ENCODE peak calls at places on chromosomes 13 and 19, in six cellular contexts. One of them, this sample, is unnamed.

GRCh38 chr19:17479325-17479791 is 9.0 kb downstream of the SLC27A1 start:
- DNase-seq in PC-3: no peak
- DNase-seq in psoas muscle: no peak
- DNase-seq in stomach: no peak
- DNase-seq in GM23338: no peak
- DNase-seq in body of pancreas: no peak
- DNase-seq in this sample: no peak

GRCh38 chr13:90105276-90105675 is 1242.2 kb upstream of the MIR17HG start:
- DNase-seq in stomach: no peak
- DNase-seq in psoas muscle: no peak
- DNase-seq in PC-3: peak
- DNase-seq in GM23338: no peak
- DNase-seq in body of pancreas: no peak
- DNase-seq in this sample: no peak

GRCh38 chr13:39036212-39036611 is 1.7 kb downstream of the PROSER1 start:
- DNase-seq in psoas muscle: no peak
- DNase-seq in PC-3: peak
- DNase-seq in GM23338: peak
- DNase-seq in stomach: no peak
- DNase-seq in body of pancreas: no peak
- DNase-seq in this sample: peak

GRCh38 chr13:21738636-21739035 is 67.8 kb downstream of the FGF9 start:
- DNase-seq in body of pancreas: no peak
- DNase-seq in PC-3: no peak
- DNase-seq in GM23338: no peak
- DNase-seq in psoas muscle: no peak
- DNase-seq in stomach: no peak
- DNase-seq in this sample: no peak

GRCh38 chr19:16258440-16258903 is 60.8 kb downstream of the AP1M1 start:
- DNase-seq in psoas muscle: peak
- DNase-seq in stomach: peak
- DNase-seq in GM23338: no peak
- DNase-seq in PC-3: no peak
- DNase-seq in body of pancreas: no peak
- DNase-seq in this sample: no peak

GRCh38 chr19:7742575-7742974 is 4.8 kb downstream of the CD209 start:
- DNase-seq in psoas muscle: no peak
- DNase-seq in GM23338: no peak
- DNase-seq in body of pancreas: no peak
- DNase-seq in stomach: no peak
- DNase-seq in PC-3: no peak
- DNase-seq in this sample: no peak

GRCh38 chr13:36746051-36746450 is 72.2 kb downstream of the SERTM1 start:
- DNase-seq in PC-3: no peak
- DNase-seq in body of pancreas: no peak
- DNase-seq in GM23338: no peak
- DNase-seq in stomach: no peak
- DNase-seq in psoas muscle: no peak
- DNase-seq in this sample: no peak

GRCh38 chr19:14428882-14429416 is 4.2 kb upstream of the PKN1 start:
- DNase-seq in body of pancreas: no peak
- DNase-seq in PC-3: no peak
- DNase-seq in stomach: no peak
- DNase-seq in psoas muscle: no peak
- DNase-seq in GM23338: no peak
- DNase-seq in this sample: no peak

GRCh38 chr19:32373614-32374295 is 28.3 kb downstream of the ZNF507 start:
- DNase-seq in stomach: peak
- DNase-seq in GM23338: no peak
- DNase-seq in psoas muscle: no peak
- DNase-seq in body of pancreas: peak
- DNase-seq in PC-3: peak
- DNase-seq in this sample: no peak

GRCh38 chr13:92317066-92317465 is 909.5 kb upstream of the GPC6 start:
- DNase-seq in body of pancreas: no peak
- DNase-seq in GM23338: no peak
- DNase-seq in psoas muscle: no peak
- DNase-seq in PC-3: no peak
- DNase-seq in stomach: no peak
- DNase-seq in this sample: no peak

GRCh38 chr13:98284677-98285076 is 107.6 kb upstream of the RNF113B start:
- DNase-seq in body of pancreas: no peak
- DNase-seq in stomach: no peak
- DNase-seq in GM23338: no peak
- DNase-seq in psoas muscle: no peak
- DNase-seq in PC-3: no peak
- DNase-seq in this sample: no peak

GRCh38 chr19:38395381-38396127 is 7.1 kb downstream of the SPRED3 start:
- DNase-seq in stomach: no peak
- DNase-seq in GM23338: peak
- DNase-seq in psoas muscle: no peak
- DNase-seq in body of pancreas: no peak
- DNase-seq in PC-3: no peak
- DNase-seq in this sample: no peak

GRCh38 chr19:3508771-3509535 is 2.8 kb downstream of the FZR1 start:
- DNase-seq in GM23338: no peak
- DNase-seq in psoas muscle: no peak
- DNase-seq in PC-3: peak
- DNase-seq in stomach: no peak
- DNase-seq in body of pancreas: no peak
- DNase-seq in this sample: no peak

GRCh38 chr19:6246174-6247006 is 33.4 kb downstream of the MLLT1 start:
- DNase-seq in psoas muscle: no peak
- DNase-seq in stomach: no peak
- DNase-seq in GM23338: no peak
- DNase-seq in PC-3: no peak
- DNase-seq in body of pancreas: no peak
- DNase-seq in this sample: no peak

GRCh38 chr19:50500060-50500752 is 10.8 kb downstream of the JOSD2 start:
- DNase-seq in body of pancreas: no peak
- DNase-seq in stomach: no peak
- DNase-seq in GM23338: peak
- DNase-seq in psoas muscle: peak
- DNase-seq in PC-3: no peak
- DNase-seq in this sample: no peak

GRCh38 chr19:19033176-19033425 is 216 bp downstream of the SUGP2 start:
- DNase-seq in stomach: peak
- DNase-seq in psoas muscle: no peak
- DNase-seq in GM23338: no peak
- DNase-seq in body of pancreas: no peak
- DNase-seq in PC-3: no peak
- DNase-seq in this sample: no peak

GRCh38 chr13:30463820-30464495 is 1.8 kb downstream of the HMGB1 start:
- DNase-seq in PC-3: peak
- DNase-seq in stomach: peak
- DNase-seq in body of pancreas: peak
- DNase-seq in GM23338: no peak
- DNase-seq in psoas muscle: peak
- DNase-seq in this sample: peak

GRCh38 chr19:35033067-35034004 is 3.1 kb downstream of the SCN1B start:
- DNase-seq in GM23338: no peak
- DNase-seq in psoas muscle: no peak
- DNase-seq in stomach: no peak
- DNase-seq in body of pancreas: no peak
- DNase-seq in PC-3: no peak
- DNase-seq in this sample: no peak

GRCh38 chr19:23916991-23917390 is 2.3 kb downstream of the ZNF726 start:
- DNase-seq in GM23338: no peak
- DNase-seq in stomach: no peak
- DNase-seq in PC-3: peak
- DNase-seq in body of pancreas: no peak
- DNase-seq in psoas muscle: no peak
- DNase-seq in this sample: no peak

GRCh38 chr13:72643339-72643989 is 84.0 kb downstream of the MZT1 start:
- DNase-seq in GM23338: peak
- DNase-seq in PC-3: peak
- DNase-seq in body of pancreas: peak
- DNase-seq in stomach: peak
- DNase-seq in psoas muscle: no peak
- DNase-seq in this sample: peak

DNA sequence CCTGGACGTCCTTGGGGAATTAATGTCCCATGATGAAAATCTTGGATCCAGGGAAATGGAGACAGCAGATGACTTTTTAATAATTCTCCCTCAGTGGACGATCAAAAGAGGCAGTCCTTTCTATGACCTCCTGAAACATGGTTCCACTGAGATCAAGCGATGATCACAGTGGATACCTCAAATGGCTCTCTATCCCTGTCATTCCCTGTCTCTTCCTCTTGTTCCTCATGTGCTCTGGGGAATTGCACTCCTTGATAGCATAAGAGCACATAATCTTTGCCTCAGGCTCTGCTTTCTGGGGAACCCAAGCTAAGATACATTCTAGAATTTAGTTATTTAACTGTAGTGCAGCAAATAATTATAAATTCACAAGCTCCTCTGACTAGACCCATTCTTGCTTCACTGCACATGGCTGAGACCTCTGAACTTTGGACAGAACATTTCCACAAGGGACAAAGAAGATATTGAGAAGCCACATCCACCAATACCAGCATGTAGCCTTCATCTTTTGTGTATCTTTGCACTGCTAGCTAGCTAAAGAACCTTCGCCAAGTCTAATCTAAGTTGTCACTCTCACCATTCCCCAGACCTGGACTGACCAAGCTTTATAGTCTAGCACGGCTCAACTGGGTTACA is 142.9 kb downstream of the SUCLA2 start:
- DNase-seq in body of pancreas: no peak
- DNase-seq in GM23338: no peak
- DNase-seq in PC-3: no peak
- DNase-seq in psoas muscle: no peak
- DNase-seq in stomach: no peak
- DNase-seq in this sample: no peak
- H3K4me3 ChIP-seq in body of pancreas: no peak
- H3K4me3 ChIP-seq in GM23338: no peak
- H3K4me3 ChIP-seq in PC-3: no peak
- H3K4me3 ChIP-seq in psoas muscle: no peak
- H3K4me3 ChIP-seq in stomach: no peak
- H3K4me3 ChIP-seq in this sample: no peak

DNA sequence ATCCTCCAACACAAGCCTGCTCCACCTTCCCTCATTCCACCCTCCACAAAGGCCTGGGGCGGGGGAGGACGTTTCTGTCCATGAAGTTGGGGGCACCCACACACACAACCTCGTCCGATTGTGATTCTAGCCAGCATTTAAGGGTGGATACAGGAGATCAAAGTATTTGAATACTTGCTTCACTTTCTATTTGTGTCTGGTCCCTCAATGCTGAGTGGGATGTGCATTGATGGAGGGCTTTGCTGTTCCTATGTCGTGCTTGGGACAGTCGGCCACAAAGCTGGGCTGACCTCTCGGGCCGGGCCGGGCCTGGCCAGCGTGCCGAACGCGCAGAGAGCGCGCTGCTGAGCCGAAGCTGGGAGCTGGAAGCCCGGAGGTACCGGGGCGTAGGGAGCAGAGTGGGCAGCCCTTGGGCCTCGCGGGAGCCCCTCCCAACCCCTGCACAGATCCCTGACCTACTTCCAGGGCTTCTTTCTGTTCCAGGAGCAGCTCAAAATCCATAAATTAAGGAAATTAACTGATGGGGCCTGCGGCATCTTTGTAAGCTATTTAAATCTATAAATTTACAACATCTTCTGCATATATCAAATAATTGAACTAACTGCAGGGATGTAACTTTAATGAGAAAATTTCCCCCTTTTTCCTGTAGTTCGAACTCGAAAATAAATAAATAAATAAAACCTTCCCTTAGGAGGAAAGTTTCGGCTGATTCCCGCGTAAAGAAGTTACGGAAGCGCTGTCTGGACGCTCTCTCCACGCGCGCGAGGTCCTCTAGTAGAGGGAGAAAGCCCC is 1.9 kb upstream of the KCTD15 start:
- DNase-seq in PC-3: no peak
- DNase-seq in stomach: no peak
- DNase-seq in body of pancreas: no peak
- DNase-seq in GM23338: peak
- DNase-seq in psoas muscle: no peak
- DNase-seq in this sample: no peak
- H3K27ac ChIP-seq in PC-3: peak
- H3K27ac ChIP-seq in stomach: peak
- H3K27ac ChIP-seq in body of pancreas: peak
- H3K27ac ChIP-seq in GM23338: peak
- H3K27ac ChIP-seq in psoas muscle: peak
- H3K27ac ChIP-seq in this sample: no peak

GRCh38 chr19:9847087-9847671 is 12.1 kb downstream of the PIN1 start:
- DNase-seq in stomach: peak
- DNase-seq in body of pancreas: peak
- DNase-seq in psoas muscle: peak
- DNase-seq in PC-3: peak
- DNase-seq in GM23338: peak
- DNase-seq in this sample: no peak
- TF ChIP-seq CTCF in stomach: no peak
- TF ChIP-seq CTCF in body of pancreas: peak
- TF ChIP-seq CTCF in psoas muscle: peak
- TF ChIP-seq CTCF in PC-3: peak
- TF ChIP-seq CTCF in GM23338: peak
- TF ChIP-seq CTCF in this sample: no peak

GRCh38 chr13:34765446-34766180 is 176.5 kb upstream of the NBEA start:
- DNase-seq in GM23338: no peak
- DNase-seq in psoas muscle: no peak
- DNase-seq in body of pancreas: no peak
- DNase-seq in stomach: no peak
- DNase-seq in PC-3: no peak
- DNase-seq in this sample: no peak
- H3K4me3 ChIP-seq in GM23338: no peak
- H3K4me3 ChIP-seq in psoas muscle: no peak
- H3K4me3 ChIP-seq in body of pancreas: no peak
- H3K4me3 ChIP-seq in stomach: no peak
- H3K4me3 ChIP-seq in PC-3: no peak
- H3K4me3 ChIP-seq in this sample: no peak

This sample was measured in MM.1S.